ENCODE peak calls at places on chromosomes 2 and 18, in four cellular contexts. I, X, Y and P are unnamed samples.

GRCh38 chr18:80175451-80176235 is 66.6 kb downstream of the ADNP2 start:
- DNase-seq in I (peak), X (no peak), Y (no peak), P (no peak)

GRCh38 chr2:186496401-186496800 is 10.3 kb downstream of the ZC3H15 start:
- DNase-seq in I (peak), X (no peak), Y (no peak), P (no peak)

GRCh38 chr18:11667578-11667977 is 21.5 kb upstream of the GNAL start:
- DNase-seq in I (no peak), X (no peak), Y (no peak), P (no peak)

GRCh38 chr2:232667989-232668583 is 29.0 kb upstream of the GIGYF2 start:
- DNase-seq in I (peak), X (no peak), Y (no peak), P (no peak)

GRCh38 chr18:23972416-23972815 is 42.1 kb upstream of the TTC39C start:
- DNase-seq in I (peak), X (no peak), Y (no peak), P (no peak)

GRCh38 chr2:174171686-174172445 is 76.5 kb downstream of the OLA1 start:
- DNase-seq in I (no peak), X (no peak), Y (no peak), P (no peak)

GRCh38 chr2:73337828-73338227 is 44.5 kb upstream of the EGR4 start:
- DNase-seq in I (no peak), X (no peak), Y (no peak), P (no peak)

GRCh38 chr2:20225294-20226151 is 593 bp upstream of the SDC1 start:
- DNase-seq in I (peak), X (peak), Y (peak), P (peak)

GRCh38 chr2:222819722-222820333 is 41.0 kb upstream of the ACSL3 start:
- DNase-seq in I (peak), X (no peak), Y (no peak), P (peak)

GRCh38 chr2:97911210-97911921 is 84.4 kb downstream of the TMEM131 start:
- DNase-seq in I (peak), X (no peak), Y (no peak), P (peak)

GRCh38 chr2:127585270-127585807 is 49.9 kb downstream of the MYO7B start:
- DNase-seq in I (no peak), X (no peak), Y (no peak), P (no peak)

GRCh38 chr2:85729825-85730510 is 23.8 kb upstream of the ATOH8 start:
- DNase-seq in I (no peak), X (no peak), Y (no peak), P (no peak)

GRCh38 chr2:240346015-240346752 is 89.3 kb upstream of the GPC1 start:
- DNase-seq in I (no peak), X (peak), Y (no peak), P (no peak)

GRCh38 chr2:240655931-240656886 is 26.5 kb downstream of the AQP12B start:
- DNase-seq in I (peak), X (no peak), Y (no peak), P (peak)

GRCh38 chr2:234973008-234973407 is 21.2 kb downstream of the SH3BP4 start:
- DNase-seq in I (peak), X (no peak), Y (no peak), P (no peak)

GRCh38 chr2:34656632-34657031 is 1057.5 kb upstream of the FAM98A start:
- DNase-seq in I (no peak), X (no peak), Y (no peak), P (no peak)

GRCh38 chr2:128780434-128781080 is 461.9 kb upstream of the HS6ST1 start:
- DNase-seq in I (no peak), X (no peak), Y (peak), P (no peak)

GRCh38 chr18:55247032-55247431 is 287.8 kb upstream of the CCDC68 start:
- DNase-seq in I (peak), X (no peak), Y (no peak), P (peak)

GRCh38 chr2:237927986-237928385 is 38.8 kb upstream of the UBE2F start:
- DNase-seq in I (no peak), X (no peak), Y (no peak), P (no peak)

GRCh38 chr2:32925283-32925682 is 21.5 kb upstream of the LTBP1 start:
- DNase-seq in I (no peak), X (no peak), Y (no peak), P (no peak)

GRCh38 chr2:222877556-222878278 is 16.9 kb downstream of the ACSL3 start:
- DNase-seq in I (no peak), X (no peak), Y (no peak), P (no peak)

GRCh38 chr2:19810148-19810547 is 91.6 kb downstream of the TTC32 start:
- DNase-seq in I (no peak), X (no peak), Y (no peak), P (no peak)

GRCh38 chr2:33525666-33526065 is 49.2 kb downstream of the RASGRP3 start:
- DNase-seq in I (no peak), X (no peak), Y (no peak), P (no peak)

GRCh38 chr18:76647322-76647721 is 152.3 kb upstream of the ZNF516 start:
- DNase-seq in I (no peak), X (no peak), Y (no peak), P (no peak)

GRCh38 chr2:146764301-146764700 is 1080.5 kb upstream of the ACVR2A start:
- DNase-seq in I (peak), X (no peak), Y (no peak), P (peak)

GRCh38 chr2:240319221-240319854 is 116.1 kb upstream of the GPC1 start:
- DNase-seq in I (peak), X (no peak), Y (no peak), P (peak)

GRCh38 chr2:1747065-1747941 is 3.0 kb upstream of the PXDN start:
- DNase-seq in I (no peak), X (no peak), Y (no peak), P (no peak)

GRCh38 chr2:146874260-146874658 is 970.6 kb upstream of the ACVR2A start:
- DNase-seq in I (peak), X (no peak), Y (no peak), P (peak)

GRCh38 chr2:3867451-3867850 is 164.1 kb downstream of the DCDC2C start:
- DNase-seq in I (no peak), X (no peak), Y (no peak), P (no peak)

GRCh38 chr18:65725421-65726050 is 25.3 kb upstream of the CDH7 start:
- DNase-seq in I (no peak), X (no peak), Y (no peak), P (no peak)
- TF ChIP-seq CTCF in I (no peak), X (no peak), Y (peak), P (no peak)

GRCh38 chr2:201139836-201140599 is 24.1 kb downstream of the CFLAR start:
- DNase-seq in I (no peak), X (no peak), Y (no peak), P (no peak)
- H3K4me3 ChIP-seq in I (no peak), X (no peak), Y (no peak), P (no peak)

GRCh38 chr2:171706152-171706803 is 19.0 kb downstream of the DYNC1I2 start:
- DNase-seq in I (no peak), X (no peak), Y (no peak), P (peak)
- TF ChIP-seq CTCF in I (peak), X (no peak), Y (no peak), P (peak)

GRCh38 chr18:78416853-78417252 is 562.8 kb upstream of the SALL3 start:
- DNase-seq in I (no peak), X (no peak), Y (no peak), P (no peak)
- H3K4me3 ChIP-seq in I (no peak), X (no peak), Y (no peak), P (no peak)